ENCODE peak calls at places on chromosome 1, in nine cellular contexts. K, N, P, H, Z, X, C, B and T are unnamed samples.

GRCh38 chr1:5709976-5710375 is 282.2 kb downstream of the NPHP4 start:
- DNase-seq in N (no peak), X (no peak), C (no peak), P (no peak), B (no peak), H (no peak), Z (no peak), K (no peak), T (no peak)

GRCh38 chr1:117599822-117600221 is 6.0 kb upstream of the TENT5C start:
- DNase-seq in C (no peak), P (no peak), N (no peak), B (peak), X (no peak), Z (no peak), K (no peak), H (no peak), T (no peak)

GRCh38 chr1:223714849-223715709 is 2.7 kb downstream of the CAPN2 start:
- DNase-seq in B (no peak), C (peak), N (no peak), K (no peak), Z (no peak), X (no peak), P (no peak), H (peak), T (no peak)

GRCh38 chr1:156480411-156481192 is 20.0 kb downstream of the MEF2D start:
- DNase-seq in C (no peak), H (no peak), P (no peak), B (peak), K (peak), X (peak), N (peak), Z (peak), T (peak)

GRCh38 chr1:21497466-21498061 is 11.7 kb upstream of the ALPL start:
- DNase-seq in B (no peak), P (no peak), X (no peak), Z (peak), H (no peak), N (no peak), C (no peak), K (no peak), T (no peak)

GRCh38 chr1:221983444-221983843 is 241.6 kb upstream of the DUSP10 start:
- DNase-seq in K (no peak), H (no peak), X (no peak), C (no peak), Z (no peak), B (no peak), N (no peak), P (no peak), T (no peak)

GRCh38 chr1:41501581-41501980 is 17.1 kb upstream of the EDN2 start:
- DNase-seq in B (no peak), X (no peak), Z (no peak), K (no peak), C (no peak), H (no peak), P (no peak), N (no peak), T (peak)

GRCh38 chr1:23460519-23460918 is 23.5 kb downstream of the ASAP3 start:
- DNase-seq in K (no peak), H (no peak), C (no peak), Z (no peak), N (no peak), B (no peak), X (no peak), P (no peak), T (no peak)

GRCh38 chr1:187038789-187039188 is 210.0 kb downstream of the PLA2G4A start:
- DNase-seq in Z (no peak), K (no peak), N (no peak), P (no peak), X (no peak), B (no peak), C (peak), H (peak), T (no peak)

GRCh38 chr1:167454929-167455785 is 63.2 kb downstream of the CD247 start:
- DNase-seq in P (peak), X (peak), N (peak), H (peak), Z (peak), K (peak), B (peak), C (peak), T (peak)

GRCh38 chr1:221234821-221235220 is 355.6 kb downstream of the HLX start:
- DNase-seq in B (no peak), C (no peak), K (no peak), H (peak), X (no peak), N (no peak), Z (no peak), P (no peak), T (no peak)

GRCh38 chr1:66266350-66266749 is 267.6 kb upstream of the SGIP1 start:
- DNase-seq in X (no peak), K (no peak), H (no peak), P (no peak), N (no peak), C (peak), Z (no peak), B (no peak), T (no peak)